ENCODE peak calls at places on chromosomes 1 and 21, in six cellular contexts. G is breast epithelium, R is esophagus squamous epithelium, M is adrenal gland, X is suprapubic skin, N is testis. F is an unnamed sample.

GRCh38 chr1:231603598-231604275 is 22.9 kb upstream of the DISC1 start:
- DNase-seq in G (no peak), R (no peak), M (peak; percentile 46), X (no peak), N (peak; percentile 41), F (peak; percentile 30)

GRCh38 chr1:22864886-22865285 is 107.8 kb downstream of the LACTBL1 start:
- DNase-seq in G (no peak), R (no peak), M (no peak), X (no peak), N (no peak), F (no peak)

GRCh38 chr1:183025782-183026774 is 2.9 kb downstream of the LAMC1 start:
- DNase-seq in G (no peak), R (no peak), M (no peak), X (no peak), N (no peak), F (no peak)

GRCh38 chr1:34267326-34267725 is 90.6 kb downstream of the C1orf94 start:
- DNase-seq in G (no peak), R (no peak), M (no peak), X (no peak), N (no peak), F (no peak)

GRCh38 chr1:23910553-23911246 is 2.5 kb downstream of the CNR2 start:
- DNase-seq in G (no peak), R (no peak), M (no peak), X (no peak), N (no peak), F (no peak)

GRCh38 chr1:93616996-93617669 is 64.5 kb downstream of the BCAR3 start:
- DNase-seq in G (no peak), R (no peak), M (peak; percentile 82), X (no peak), N (no peak), F (peak; percentile 36)

GRCh38 chr1:115641762-115642167 is at the start of gene VANGL1:
- DNase-seq in G (no peak), R (no peak), M (peak; percentile 74), X (no peak), N (peak; percentile 71), F (peak; percentile 63)

GRCh38 chr1:159988006-159988405 is 34.0 kb upstream of the SLAMF9 start:
- DNase-seq in G (no peak), R (no peak), M (no peak), X (no peak), N (no peak), F (no peak)

GRCh38 chr1:30275926-30276736 is 447.3 kb downstream of the MATN1 start:
- DNase-seq in G (no peak), R (no peak), M (no peak), X (peak; percentile 38), N (no peak), F (no peak)

GRCh38 chr1:210681158-210681557 is 352.5 kb downstream of the HHAT start:
- DNase-seq in G (no peak), R (no peak), M (no peak), X (no peak), N (no peak), F (no peak)

GRCh38 chr1:156661932-156662587 is 15.1 kb downstream of the NES start:
- DNase-seq in G (no peak), R (no peak), M (no peak), X (no peak), N (peak; percentile 60), F (no peak)

GRCh38 chr1:112317140-112317539 is 78.9 kb upstream of the CTTNBP2NL start:
- DNase-seq in G (no peak), R (no peak), M (no peak), X (no peak), N (no peak), F (no peak)

GRCh38 chr1:227941509-227942020 is 6.2 kb downstream of the WNT9A start:
- DNase-seq in G (peak; percentile 46), R (no peak), M (no peak), X (peak; percentile 80), N (peak; percentile 9), F (no peak)

GRCh38 chr21:43749686-43750262 is 26.3 kb downstream of the CSTB start:
- DNase-seq in G (no peak), R (no peak), M (no peak), X (no peak), N (no peak), F (no peak)

GRCh38 chr21:46376856-46377453 is 53.0 kb downstream of the PCNT start:
- DNase-seq in G (no peak), R (no peak), M (peak; percentile 65), X (no peak), N (no peak), F (no peak)

GRCh38 chr1:213779228-213779627 is 208.5 kb upstream of the PROX1 start:
- DNase-seq in G (no peak), R (no peak), M (no peak), X (no peak), N (no peak), F (no peak)

GRCh38 chr1:23217421-23218115 is at the start of gene HTR1D:
- DNase-seq in G (no peak), R (no peak), M (peak; percentile 9), X (no peak), N (no peak), F (no peak)

GRCh38 chr1:93143136-93143535 is 37.1 kb downstream of the TMED5 start:
- DNase-seq in G (no peak), R (no peak), M (no peak), X (no peak), N (no peak), F (no peak)

GRCh38 chr1:83709662-83710061 is 289.3 kb downstream of the TTLL7 start:
- DNase-seq in G (no peak), R (no peak), M (no peak), X (no peak), N (no peak), F (no peak)

GRCh38 chr21:36550761-36551160 is 70.8 kb upstream of the CLDN14 start:
- DNase-seq in G (peak; percentile 59), R (no peak), M (no peak), X (no peak), N (no peak), F (no peak)

GRCh38 chr1:59155326-59155725 is 141.6 kb upstream of the FGGY start:
- DNase-seq in G (no peak), R (no peak), M (no peak), X (no peak), N (no peak), F (no peak)

GRCh38 chr1:31764307-31765040 is at the start of gene ADGRB2:
- DNase-seq in G (no peak), R (no peak), M (no peak), X (no peak), N (no peak), F (no peak)

GRCh38 chr21:42162831-42163510 is 56.0 kb upstream of the ABCG1 start:
- DNase-seq in G (no peak), R (no peak), M (no peak), X (peak; percentile 40), N (no peak), F (no peak)

GRCh38 chr1:238954865-238955264 is 431.5 kb upstream of the CHRM3 start:
- DNase-seq in G (no peak), R (no peak), M (no peak), X (no peak), N (no peak), F (no peak)

GRCh38 chr21:16330340-16331319 is 600.8 kb downstream of the USP25 start:
- DNase-seq in G (no peak), R (no peak), M (peak; percentile 32), X (no peak), N (peak; percentile 64), F (peak; percentile 62)

GRCh38 chr1:45340816-45341215 is 576 bp upstream of the MUTYH start:
- DNase-seq in G (no peak), R (no peak), M (no peak), X (no peak), N (no peak), F (no peak)

GRCh38 chr21:46455575-46456385 is 2.9 kb upstream of the DIP2A start:
- DNase-seq in G (no peak), R (no peak), M (peak; percentile 42), X (no peak), N (peak; percentile 83), F (peak; percentile 27)

GRCh38 chr1:44515416-44515815 is 110.4 kb downstream of the RNF220 start:
- DNase-seq in G (no peak), R (no peak), M (no peak), X (no peak), N (no peak), F (no peak)

GRCh38 chr1:10471411-10472219 is 714 bp downstream of the DFFA start:
- DNase-seq in G (no peak), R (no peak), M (no peak), X (no peak), N (no peak), F (no peak)

GRCh38 chr1:5895446-5896406 is 96.5 kb downstream of the NPHP4 start:
- DNase-seq in G (no peak), R (no peak), M (no peak), X (no peak), N (no peak), F (no peak)
- H3K4me3 ChIP-seq in G (no peak overlapping the region), R (no peak overlapping the region), M (no peak overlapping the region), X (no peak overlapping the region), N (no peak overlapping the region), F (no peak overlapping the region)

GRCh38 chr1:68495968-68496679 is 758 bp downstream of the DEPDC1 start:
- DNase-seq in G (no peak), R (no peak), M (no peak), X (no peak), N (no peak), F (no peak)

GRCh38 chr1:68495532-68495931 is 1.4 kb downstream of the DEPDC1 start:
- DNase-seq in G (no peak), R (no peak), M (no peak), X (no peak), N (no peak), F (no peak)

GRCh38 chr1:68497358-68497698 is 446 bp upstream of the DEPDC1 start:
- DNase-seq in G (no peak), R (no peak), M (no peak), X (no peak), N (no peak), F (no peak)

GRCh38 chr1:68493193-68493592 is 3.7 kb downstream of the DEPDC1 start:
- DNase-seq in G (no peak), R (no peak), M (no peak), X (no peak), N (no peak), F (no peak)

GRCh38 chr1:68496680-68497357 is at the start of gene DEPDC1:
- DNase-seq in G (peak; percentile 91), R (peak; percentile 34), M (peak; percentile 97), X (peak; percentile 97), N (peak; percentile 96), F (peak; percentile 86)
- TF ChIP-seq POLR2A in G (no peak), R (no peak), M (no peak), X (no peak), N (no peak), F (no peak)

DNA sequence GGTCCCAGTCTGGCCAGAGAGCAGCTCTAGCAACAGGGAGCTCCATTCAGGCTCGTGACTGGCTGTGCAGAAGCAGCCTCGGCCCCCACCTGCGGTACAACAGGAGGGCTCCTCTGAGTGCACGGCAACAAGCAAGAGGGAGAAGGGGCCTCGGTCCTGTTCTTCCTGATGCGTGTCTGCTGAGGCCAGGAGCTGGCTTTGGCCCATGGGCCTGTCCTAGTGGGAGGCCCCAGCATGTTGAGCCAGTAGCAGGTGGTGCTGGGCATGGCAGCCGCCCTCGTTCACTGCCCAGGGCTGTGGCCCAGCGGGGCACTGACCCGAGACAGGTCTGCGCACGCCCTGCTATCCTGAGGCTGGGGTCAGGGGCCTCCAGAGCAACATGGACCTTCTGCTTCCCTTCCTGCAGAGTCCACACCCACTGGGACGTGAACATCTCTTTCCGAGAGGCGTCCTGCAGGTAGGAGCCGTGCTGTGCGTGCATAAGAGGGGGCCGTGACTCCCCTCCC is 7.0 kb downstream of the SAMD11 start:
- DNase-seq in G (no peak), R (no peak), M (no peak), X (no peak), N (no peak), F (no peak)
- H3K36me3 ChIP-seq in G (no peaks in the 10 kb centered on the region), R (no peaks in the 10 kb centered on the region), M (no peaks in the 10 kb centered on the region), X (no peaks in the 10 kb centered on the region), N (no peaks in the 10 kb centered on the region), F (no peaks in the 10 kb centered on the region)

GRCh38 chr1:19458815-19459417 is 26.4 kb downstream of the CAPZB start:
- DNase-seq in G (no peak), R (no peak), M (peak; percentile 67), X (no peak), N (no peak), F (no peak)
- H3K4me3 ChIP-seq in G (no peak overlapping the region), R (no peak overlapping the region), M (no peak overlapping the region), X (no peak overlapping the region), N (no peak overlapping the region), F (no peak overlapping the region)